ENCODE peak calls at places on chromosomes 12 and 14, in ten cellular contexts. M is astrocyte, L is neural progenitor cell, X is PC-3, Z is left ventricle myocardium inferior, T is right cardiac atrium, G is fibroblast of lung, B is lung, H is stomach, U is Karpas-422. S is an unnamed sample.
A peak's percentile ranks its signal among the peaks of the same experiment; 100 is the strongest.

GRCh38 chr12:40692617-40693502 is 621 bp downstream of the CNTN1 start:
- DNase-seq in M (no peak), L (peak; percentile 37), X (no peak), Z (no peak), T (peak; percentile 15), G (no peak), B (peak; percentile 32), H (no peak), U (no peak), S (no peak)

GRCh38 chr12:60201891-60202290 is 606.1 kb downstream of the SLC16A7 start:
- DNase-seq in M (no peak), L (no peak), X (no peak), Z (no peak), T (no peak), G (peak; percentile 39), B (no peak), H (no peak), U (no peak), S (no peak)

GRCh38 chr14:43795600-43796228 is 711.4 kb downstream of the FSCB start:
- DNase-seq in M (no peak), L (no peak), X (peak; percentile 51), Z (no peak), T (no peak), G (no peak), B (no peak), H (no peak), U (peak; percentile 64), S (no peak)

GRCh38 chr14:43132441-43132840 is 1374.6 kb downstream of the FSCB start:
- DNase-seq in M (no peak), L (no peak), X (no peak), Z (no peak), T (no peak), G (no peak), B (no peak), H (no peak), U (no peak), S (no peak)

GRCh38 chr14:101547107-101547738 is 14.1 kb upstream of the DIO3 start:
- DNase-seq in M (no peak), L (no peak), X (no peak), Z (no peak), T (no peak), G (no peak), B (no peak), H (no peak), U (no peak), S (no peak)

GRCh38 chr14:102389261-102389660 is 26.5 kb downstream of the TECPR2 start:
- DNase-seq in M (no peak), L (no peak), X (no peak), Z (no peak), T (no peak), G (no peak), B (no peak), H (no peak), U (no peak), S (no peak)

GRCh38 chr14:69039287-69039628 is 60.2 kb upstream of the ACTN1 start:
- DNase-seq in M (peak; percentile 88), L (no peak), X (peak; percentile 72), Z (no peak), T (no peak), G (peak; percentile 92), B (no peak), H (no peak), U (no peak), S (no peak)

GRCh38 chr12:127811988-127812387 is 455.0 kb upstream of the TMEM132C start:
- DNase-seq in M (peak; percentile 99), L (peak; percentile 45), X (no peak), Z (peak; percentile 57), T (peak; percentile 53), G (peak; percentile 99), B (no peak), H (no peak), U (no peak), S (no peak)

GRCh38 chr12:3632256-3633240 is 120.4 kb downstream of the CRACR2A start:
- DNase-seq in M (no peak), L (no peak), X (peak; percentile 33), Z (no peak), T (no peak), G (peak; percentile 23), B (no peak), H (no peak), U (no peak), S (no peak)

GRCh38 chr12:124774462-124775167 is 89.0 kb downstream of the SCARB1 start:
- DNase-seq in M (peak; percentile 99), L (no peak), X (peak; percentile 76), Z (no peak), T (peak; percentile 59), G (peak; percentile 99), B (no peak), H (no peak), U (peak; percentile 82), S (no peak)

GRCh38 chr12:124771462-124772361 is 92.0 kb downstream of the SCARB1 start:
- DNase-seq in M (peak; percentile 18), L (peak; percentile 89), X (peak; percentile 89), Z (peak; percentile 86), T (peak; percentile 84), G (peak; percentile 51), B (peak; percentile 80), H (peak; percentile 89), U (peak; percentile 93), S (peak; percentile 77)

GRCh38 chr12:124770725-124771124 is 92.9 kb downstream of the SCARB1 start:
- DNase-seq in M (no peak), L (no peak), X (no peak), Z (no peak), T (no peak), G (no peak), B (no peak), H (no peak), U (no peak), S (no peak)

GRCh38 chr12:124774054-124774461 is 89.6 kb downstream of the SCARB1 start:
- DNase-seq in M (no peak), L (no peak), X (no peak), Z (no peak), T (peak; percentile 23), G (no peak), B (peak; percentile 46), H (no peak), U (no peak), S (no peak)

GRCh38 chr12:124772467-124773170 is 91.0 kb downstream of the SCARB1 start:
- DNase-seq in M (no peak), L (no peak), X (peak; percentile 29), Z (no peak), T (no peak), G (no peak), B (no peak), H (no peak), U (no peak), S (no peak)
- H3K27me3 ChIP-seq in M (no peaks in the 10 kb centered on the region), L (peaks cover 14% of the 10 kb centered on the region), X (no peaks in the 10 kb centered on the region), Z (peaks cover 7% of the 10 kb centered on the region), T (no peaks in the 10 kb centered on the region), G (no peaks in the 10 kb centered on the region), B (no peaks in the 10 kb centered on the region), H (peaks cover 6% of the 10 kb centered on the region), U (no peaks in the 10 kb centered on the region), S (no peaks in the 10 kb centered on the region)

GRCh38 chr12:133105620-133106019 is 24.5 kb downstream of the ZNF891 start:
- DNase-seq in M (no peak), L (no peak), X (no peak), Z (no peak), T (no peak), G (no peak), B (no peak), H (no peak), U (no peak), S (no peak)

GRCh38 chr12:133106253-133106652 is 23.8 kb downstream of the ZNF891 start:
- DNase-seq in M (no peak), L (no peak), X (no peak), Z (no peak), T (no peak), G (peak; percentile 20), B (no peak), H (no peak), U (no peak), S (no peak)

GRCh38 chr12:133107121-133107520 is 23.0 kb downstream of the ZNF891 start:
- DNase-seq in M (no peak), L (no peak), X (no peak), Z (no peak), T (no peak), G (no peak), B (no peak), H (no peak), U (no peak), S (no peak)

DNA sequence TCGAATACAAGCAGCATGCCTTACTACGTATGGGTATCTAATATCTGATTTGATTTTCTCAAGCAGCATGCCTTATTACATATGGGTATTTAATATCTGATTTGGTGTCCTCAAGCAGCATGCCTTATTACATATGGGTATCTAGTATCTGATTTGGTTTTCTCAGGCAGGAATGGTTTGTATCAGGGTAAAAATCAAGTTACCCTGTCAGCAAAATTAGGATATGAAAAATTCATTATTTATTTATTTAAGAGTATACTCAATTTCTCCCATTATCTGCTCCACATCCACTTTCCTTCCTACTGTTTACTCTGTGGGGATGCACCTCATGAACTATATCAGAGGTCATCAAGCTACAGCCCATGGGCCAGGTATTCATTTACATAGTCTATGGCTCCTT is 21.9 kb downstream of the ZNF891 start:
- DNase-seq in M (no peak), L (no peak), X (no peak), Z (no peak), T (no peak), G (no peak), B (no peak), H (no peak), U (no peak), S (no peak)
- H3K9me3 ChIP-seq in M (peaks cover 54% of the 10 kb centered on the region), L (peaks cover 86% of the 10 kb centered on the region), X (peaks cover 75% of the 10 kb centered on the region), Z (peaks cover 100% of the 10 kb centered on the region), T (peaks cover 14% of the 10 kb centered on the region), G (peaks cover 7% of the 10 kb centered on the region), B (peaks cover 21% of the 10 kb centered on the region), H (peaks cover 89% of the 10 kb centered on the region), U (peaks cover 77% of the 10 kb centered on the region), S (peaks cover 76% of the 10 kb centered on the region)

DNA sequence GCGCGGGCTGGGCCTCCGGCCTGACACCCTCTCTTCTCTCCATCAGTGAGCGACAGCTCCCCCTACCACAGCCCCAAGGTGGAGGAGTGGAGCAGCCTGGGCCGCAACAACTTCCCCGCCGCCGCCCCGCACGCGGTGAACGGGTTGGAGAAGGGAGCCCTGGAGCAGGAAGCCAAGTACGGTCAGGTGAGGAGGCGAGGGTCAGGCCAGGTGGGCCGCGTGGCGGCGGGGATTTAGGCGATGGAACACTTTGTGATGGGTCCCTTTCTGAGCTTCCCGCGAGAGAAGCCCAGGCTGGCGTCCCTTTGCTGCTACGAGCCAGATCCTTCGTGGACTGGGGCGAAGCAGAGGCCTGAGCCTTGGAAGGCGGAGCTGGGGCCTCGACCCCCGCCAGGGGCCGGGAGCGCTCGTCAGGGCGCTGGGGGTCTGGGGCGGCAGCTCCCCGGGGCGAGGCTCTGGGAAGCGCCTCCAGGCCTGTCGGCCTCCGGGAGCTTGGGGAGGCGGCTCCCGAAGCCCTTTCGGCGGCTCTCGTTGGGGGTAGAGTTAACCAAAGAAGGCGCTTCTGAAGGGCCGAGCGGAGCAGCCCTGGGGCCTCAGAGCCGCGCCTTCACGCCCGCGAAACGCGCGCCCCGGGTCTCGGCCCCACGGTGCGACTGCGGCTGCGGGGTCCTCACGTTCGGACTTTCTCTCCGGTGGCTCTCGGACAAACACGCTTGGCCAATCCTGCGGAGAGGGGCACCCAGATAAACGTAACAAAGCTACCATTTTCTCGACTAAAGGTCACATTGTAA is 5.0 kb downstream of the PAX9 start:
- DNase-seq in M (no peak), L (peak; percentile 75), X (peak; percentile 38), Z (no peak), T (no peak), G (no peak), B (no peak), H (no peak), U (no peak), S (no peak)
- H3K27me3 ChIP-seq in M (peaks cover 62% of the 10 kb centered on the region), L (peaks cover 100% of the 10 kb centered on the region), X (no peaks in the 10 kb centered on the region), Z (peaks cover 100% of the 10 kb centered on the region), T (peaks cover 5% of the 10 kb centered on the region), G (peaks cover 43% of the 10 kb centered on the region), B (peaks cover 3% of the 10 kb centered on the region), H (peaks cover 100% of the 10 kb centered on the region), U (no peaks in the 10 kb centered on the region), S (peaks cover 24% of the 10 kb centered on the region)

GRCh38 chr12:80189241-80189640 is 89.9 kb downstream of the OTOGL start:
- DNase-seq in M (peak; percentile 92), L (no peak), X (no peak), Z (no peak), T (no peak), G (peak; percentile 93), B (no peak), H (no peak), U (no peak), S (no peak)
- H3K9me3 ChIP-seq in M (no peaks in the 10 kb centered on the region), L (no peaks in the 10 kb centered on the region), X (no peaks in the 10 kb centered on the region), Z (no peaks in the 10 kb centered on the region), T (no peaks in the 10 kb centered on the region), G (no peaks in the 10 kb centered on the region), B (no peaks in the 10 kb centered on the region), H (no peaks in the 10 kb centered on the region), U (no peaks in the 10 kb centered on the region), S (no peaks in the 10 kb centered on the region)

S was measured in CD8-positive, alpha-beta memory T cell.